ENCODE peak calls at places on chromosomes 2 and 18, in six cellular contexts. H is sigmoid colon, A is prostate gland, Q is upper lobe of right lung, O is uterus, L is transverse colon. U is an unnamed sample. For H3K4me1, the result is how much of the 10 kb centered on the place peaks cover.

GRCh38 chr18:25329783-25330182 is 22.2 kb downstream of the ZNF521 start:
- DNase-seq in H (no peak), A (no peak), Q (no peak), O (no peak), L (no peak), U (no peak)

GRCh38 chr2:98903064-98903355 is 33.0 kb downstream of the CRACDL start:
- DNase-seq in H (no peak), A (no peak), Q (peak), O (no peak), L (no peak), U (no peak)

GRCh38 chr2:38697116-38697840 is 31.4 kb downstream of the GALM start:
- DNase-seq in H (no peak), A (peak), Q (no peak), O (no peak), L (peak), U (no peak)

GRCh38 chr2:177331446-177331997 is 61.1 kb upstream of the AGPS start:
- DNase-seq in H (no peak), A (no peak), Q (no peak), O (no peak), L (no peak), U (no peak)

GRCh38 chr18:78857252-78858150 is 122.1 kb upstream of the SALL3 start:
- DNase-seq in H (no peak), A (no peak), Q (no peak), O (no peak), L (no peak), U (no peak)

GRCh38 chr2:164826293-164827243 is 15.1 kb downstream of the COBLL1 start:
- DNase-seq in H (no peak), A (peak), Q (peak), O (no peak), L (peak), U (no peak)

GRCh38 chr2:109467701-109468100 is 146.1 kb downstream of the SEPTIN10 start:
- DNase-seq in H (peak), A (no peak), Q (peak), O (no peak), L (peak), U (peak)

GRCh38 chr2:8426577-8426976 is 255.3 kb upstream of the ID2 start:
- DNase-seq in H (peak), A (no peak), Q (no peak), O (no peak), L (no peak), U (no peak)

GRCh38 chr2:97741251-97741650 is 27.9 kb downstream of the ZAP70 start:
- DNase-seq in H (no peak), A (no peak), Q (peak), O (no peak), L (no peak), U (peak)

GRCh38 chr2:170456914-170457313 is 258.2 kb upstream of the SP5 start:
- DNase-seq in H (no peak), A (no peak), Q (no peak), O (no peak), L (no peak), U (no peak)

GRCh38 chr2:29218071-29218470 is 102.9 kb downstream of the CLIP4 start:
- DNase-seq in H (peak), A (no peak), Q (no peak), O (no peak), L (no peak), U (no peak)

GRCh38 chr18:42274488-42275137 is 319.6 kb downstream of the PIK3C3 start:
- DNase-seq in H (no peak), A (no peak), Q (no peak), O (no peak), L (no peak), U (no peak)

GRCh38 chr2:71453404-71454220 is at the start of gene DYSF:
- DNase-seq in H (peak), A (no peak), Q (peak), O (no peak), L (peak), U (no peak)

GRCh38 chr2:27920148-27920885 is 29.8 kb downstream of the BABAM2 start:
- DNase-seq in H (no peak), A (peak), Q (no peak), O (no peak), L (no peak), U (no peak)

GRCh38 chr2:241507430-241508239 is 749 bp downstream of the STK25 start:
- DNase-seq in H (no peak), A (no peak), Q (peak), O (peak), L (peak), U (no peak)

GRCh38 chr2:231133365-231134114 is 8.7 kb upstream of the HTR2B start:
- DNase-seq in H (no peak), A (no peak), Q (no peak), O (no peak), L (no peak), U (no peak)

GRCh38 chr2:137764638-137765037 is 199.6 kb upstream of the HNMT start:
- DNase-seq in H (no peak), A (no peak), Q (no peak), O (no peak), L (no peak), U (no peak)

GRCh38 chr2:220106065-220106464 is 478.6 kb downstream of the SLC4A3 start:
- DNase-seq in H (no peak), A (no peak), Q (no peak), O (no peak), L (no peak), U (no peak)

GRCh38 chr2:28150211-28150879 is 242.3 kb upstream of the FOSL2 start:
- DNase-seq in H (no peak), A (peak), Q (no peak), O (peak), L (no peak), U (no peak)

GRCh38 chr2:54149623-54150501 is 34.4 kb downstream of the ACYP2 start:
- DNase-seq in H (no peak), A (no peak), Q (no peak), O (no peak), L (no peak), U (no peak)

GRCh38 chr2:236865052-236865451 is 220.6 kb upstream of the COPS8 start:
- DNase-seq in H (peak), A (no peak), Q (no peak), O (no peak), L (no peak), U (peak)

GRCh38 chr2:236871500-236872001 is 214.1 kb upstream of the COPS8 start:
- DNase-seq in H (peak), A (no peak), Q (no peak), O (peak), L (peak), U (peak)

GRCh38 chr2:236870401-236870800 is 215.3 kb upstream of the COPS8 start:
- DNase-seq in H (no peak), A (no peak), Q (no peak), O (no peak), L (no peak), U (no peak)

GRCh38 chr2:236866542-236867340 is 218.9 kb upstream of the COPS8 start:
- DNase-seq in H (peak), A (no peak), Q (no peak), O (no peak), L (no peak), U (peak)

GRCh38 chr2:236867441-236868260 is 218.0 kb upstream of the COPS8 start:
- DNase-seq in H (peak), A (no peak), Q (no peak), O (no peak), L (no peak), U (peak)
- H3K4me1 ChIP-seq in H (under half), A (under half), Q (under half), O (under half), L (under half), U (under half)

DNA sequence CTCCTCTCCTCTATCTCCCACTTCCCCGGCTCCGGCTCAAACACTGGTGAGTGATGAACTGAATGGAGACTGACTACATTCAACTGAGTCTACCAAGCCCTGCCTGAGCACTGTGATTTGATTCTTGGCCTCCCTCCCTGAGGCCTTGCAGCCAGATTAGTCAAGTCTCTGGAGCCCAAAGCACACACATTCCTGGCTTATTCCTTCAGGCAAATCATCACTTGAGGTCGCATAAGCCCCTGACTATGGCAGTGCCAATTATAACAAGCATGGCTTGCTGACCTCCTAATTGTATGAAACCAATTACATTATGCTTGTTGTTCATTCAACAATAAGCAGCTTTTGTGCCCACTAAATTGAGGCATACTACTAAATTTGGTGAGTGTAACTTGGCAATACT is 34.6 kb downstream of the EFEMP1 start:
- DNase-seq in H (no peak), A (no peak), Q (no peak), O (no peak), L (no peak), U (no peak)
- H3K27ac ChIP-seq in H (no peak), A (no peak), Q (no peak), O (peak), L (no peak), U (peak)

GRCh38 chr18:478679-479078 is 21.8 kb downstream of the COLEC12 start:
- DNase-seq in H (no peak), A (no peak), Q (no peak), O (no peak), L (no peak), U (no peak)

GRCh38 chr18:475202-475624 is 25.3 kb downstream of the COLEC12 start:
- DNase-seq in H (peak), A (peak), Q (no peak), O (no peak), L (no peak), U (no peak)

GRCh38 chr18:476368-476767 is 24.1 kb downstream of the COLEC12 start:
- DNase-seq in H (no peak), A (no peak), Q (no peak), O (no peak), L (no peak), U (no peak)

GRCh38 chr18:474416-474815 is 26.1 kb downstream of the COLEC12 start:
- DNase-seq in H (no peak), A (no peak), Q (no peak), O (no peak), L (no peak), U (no peak)

DNA sequence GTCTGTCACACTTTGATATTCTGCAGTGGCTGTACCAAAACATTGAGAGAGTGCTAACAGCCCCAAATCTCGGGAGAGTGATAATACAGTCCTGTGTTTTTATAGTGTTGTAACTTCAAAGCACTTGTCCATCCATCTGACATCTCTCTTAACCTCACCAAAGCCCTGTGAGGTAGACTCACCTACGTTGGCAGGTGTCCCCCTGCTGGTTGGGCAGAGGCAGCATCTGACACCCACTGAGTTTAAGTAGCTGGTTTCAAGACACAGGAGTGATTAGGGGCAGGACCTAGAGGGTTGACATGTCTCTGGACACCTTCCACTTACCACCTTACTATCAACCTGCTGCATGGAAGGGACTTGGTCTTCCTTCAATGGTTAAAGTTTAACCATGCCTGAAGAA is 22.9 kb downstream of the COLEC12 start:
- DNase-seq in H (no peak), A (no peak), Q (no peak), O (no peak), L (no peak), U (no peak)
- TF ChIP-seq CTCF in H (no peak), A (no peak), Q (peak), O (no peak), L (no peak), U (peak)

GRCh38 chr2:134154269-134154668 is 99.6 kb upstream of the MGAT5 start:
- DNase-seq in H (no peak), A (no peak), Q (peak), O (no peak), L (peak), U (no peak)

GRCh38 chr2:134149904-134150303 is 104.0 kb upstream of the MGAT5 start:
- DNase-seq in H (no peak), A (no peak), Q (no peak), O (no peak), L (no peak), U (no peak)

GRCh38 chr2:134153481-134153880 is 100.4 kb upstream of the MGAT5 start:
- DNase-seq in H (no peak), A (no peak), Q (no peak), O (no peak), L (no peak), U (no peak)

GRCh38 chr2:134158295-134158694 is 95.6 kb upstream of the MGAT5 start:
- DNase-seq in H (no peak), A (no peak), Q (no peak), O (no peak), L (no peak), U (no peak)

GRCh38 chr2:134155134-134155533 is 98.7 kb upstream of the MGAT5 start:
- DNase-seq in H (no peak), A (no peak), Q (no peak), O (no peak), L (no peak), U (no peak)
- H3K4me1 ChIP-seq in H (under half), A (under half), Q (under half), O (under half), L (under half), U (under half)

DNA sequence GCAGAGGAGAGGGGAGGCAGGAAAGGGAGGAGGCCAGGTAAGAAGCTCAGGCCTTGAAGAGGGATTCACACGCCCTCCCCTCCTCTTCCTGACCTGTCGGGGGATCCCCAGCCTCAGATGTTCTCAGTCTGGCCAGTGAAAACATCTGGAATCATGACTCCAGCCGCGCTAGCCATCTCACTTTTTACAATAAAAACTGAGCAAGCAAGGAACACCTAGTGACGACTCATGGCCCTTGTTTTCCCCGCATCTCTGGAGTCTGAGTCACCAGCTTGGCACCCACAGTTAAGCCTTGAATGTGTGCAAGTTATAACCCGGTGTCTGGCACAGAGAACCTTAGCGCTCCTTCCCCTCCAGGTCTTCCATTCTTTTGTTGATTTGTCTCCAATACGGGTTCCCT is 74.3 kb downstream of the SH3BP4 start:
- DNase-seq in H (peak), A (peak), Q (peak), O (no peak), L (peak), U (peak)
- H3K27ac ChIP-seq in H (no peak), A (peak), Q (no peak), O (no peak), L (no peak), U (peak)

DNA sequence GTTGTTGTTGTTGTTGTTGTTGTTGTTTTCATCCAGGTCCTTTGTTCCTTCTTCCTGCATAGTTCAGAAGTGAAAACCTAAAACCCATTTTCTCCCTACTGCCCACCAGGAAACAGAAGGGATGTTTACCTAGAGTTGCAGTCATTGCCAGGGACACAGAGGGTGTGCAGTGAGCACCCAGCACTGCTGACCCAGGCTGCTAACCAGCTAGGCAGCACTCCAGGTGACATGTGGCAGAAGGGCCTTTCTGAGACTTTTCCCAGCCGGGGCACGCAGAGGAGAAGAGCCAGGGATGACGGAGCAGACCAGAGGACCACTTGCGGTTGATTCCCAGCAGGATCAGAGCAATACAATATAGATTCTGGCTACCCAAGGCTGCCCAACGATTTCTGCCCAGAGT is 286.3 kb downstream of the BCL11A start:
- DNase-seq in H (no peak), A (no peak), Q (no peak), O (no peak), L (no peak), U (no peak)
- TF ChIP-seq CTCF in H (no peak), A (no peak), Q (no peak), O (no peak), L (no peak), U (no peak)

DNA sequence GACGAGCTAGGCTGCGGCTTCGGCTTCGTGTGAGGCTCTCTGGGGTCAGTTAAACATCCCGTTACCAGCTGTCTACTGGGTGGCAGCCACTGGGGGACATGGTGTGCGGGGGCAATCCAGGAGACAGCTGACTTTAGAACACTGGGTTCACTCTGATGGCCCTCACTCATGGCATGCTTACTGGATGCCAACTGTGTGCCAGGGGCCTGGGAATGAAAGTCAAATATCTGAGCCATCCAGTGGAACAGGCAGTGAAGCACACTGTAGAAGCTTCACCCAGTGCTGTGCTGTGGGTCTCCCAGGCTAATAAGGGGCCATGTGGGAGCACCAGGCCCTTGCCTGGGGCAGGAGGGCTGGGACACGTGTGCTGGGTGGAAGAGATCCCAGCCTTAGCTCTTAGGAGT is 48.3 kb downstream of the GLI2 start:
- DNase-seq in H (no peak), A (no peak), Q (no peak), O (no peak), L (no peak), U (no peak)
- H3K4me1 ChIP-seq in H (under half), A (under half), Q (under half), O (under half), L (under half), U (under half)

GRCh38 chr2:75200140-75200985 is 1.0 kb upstream of the TACR1 start:
- DNase-seq in H (peak), A (peak), Q (peak), O (peak), L (peak), U (peak)
- H3K27ac ChIP-seq in H (peak), A (no peak), Q (no peak), O (peak), L (no peak), U (no peak)

GRCh38 chr2:202883987-202884675 is 12.6 kb upstream of the ICA1L start:
- DNase-seq in H (no peak), A (no peak), Q (no peak), O (no peak), L (no peak), U (no peak)
- TF ChIP-seq CTCF in H (no peak), A (no peak), Q (no peak), O (no peak), L (no peak), U (no peak)